ENCODE peak calls at places on chromosomes 6 and 20, in six cellular contexts. K is breast epithelium, N is Kasumi-1, F is HepG2, M is anterior cingulate cortex, H is OCI-LY7. X is an unnamed sample.

GRCh38 chr6:139981810-139982550 is 607.5 kb upstream of the CITED2 start:
- DNase-seq in H (no peak), M (no peak), N (no peak), F (no peak), K (no peak), X (no peak)

GRCh38 chr6:16800942-16801341 is 39.7 kb upstream of the ATXN1 start:
- DNase-seq in F (no peak), N (peak), K (no peak), M (no peak), H (no peak), X (no peak)

GRCh38 chr20:20824924-20825584 is 112.6 kb upstream of the RALGAPA2 start:
- DNase-seq in M (peak), H (peak), F (peak), K (peak), N (peak), X (peak)

GRCh38 chr6:4804095-4804494 is 27.9 kb downstream of the CDYL start:
- DNase-seq in N (peak), M (no peak), F (peak), K (no peak), H (no peak), X (no peak)

GRCh38 chr6:16438677-16439615 is 200.6 kb downstream of the GMPR start:
- DNase-seq in F (no peak), K (no peak), H (no peak), N (no peak), M (no peak), X (peak)

GRCh38 chr6:32189742-32190053 is 304 bp downstream of the PBX2 start:
- DNase-seq in M (no peak), H (no peak), F (no peak), K (no peak), N (no peak), X (no peak)

GRCh38 chr6:114249522-114249921 is 93.3 kb downstream of the HS3ST5 start:
- DNase-seq in H (no peak), N (no peak), F (no peak), K (no peak), M (no peak), X (no peak)

GRCh38 chr20:48618052-48618451 is 209.7 kb downstream of the PREX1 start:
- DNase-seq in M (no peak), K (no peak), N (no peak), F (no peak), H (no peak), X (no peak)

GRCh38 chr20:59598625-59599310 is 5.6 kb upstream of the PHACTR3 start:
- DNase-seq in H (peak), M (peak), K (no peak), F (peak), N (peak), X (peak)

GRCh38 chr6:160400426-160400825 is 52.2 kb downstream of the SLC22A3 start:
- DNase-seq in N (no peak), M (no peak), F (no peak), H (no peak), K (no peak), X (no peak)

GRCh38 chr6:170234419-170234818 is 56.5 kb downstream of the DLL1 start:
- DNase-seq in N (no peak), K (no peak), F (no peak), M (peak), H (no peak), X (no peak)

GRCh38 chr20:36311854-36312723 is 6.0 kb downstream of the DLGAP4 start:
- DNase-seq in K (no peak), N (no peak), F (no peak), M (no peak), H (no peak), X (no peak)

GRCh38 chr20:41363601-41364000 is 3.0 kb downstream of the EMILIN3 start:
- DNase-seq in F (no peak), N (no peak), H (no peak), M (no peak), K (no peak), X (no peak)

GRCh38 chr6:154507209-154507898 is 3.1 kb downstream of the CNKSR3 start:
- DNase-seq in M (no peak), F (peak), N (no peak), H (no peak), K (no peak), X (no peak)

GRCh38 chr6:32956176-32956575 is 3.3 kb upstream of the HLA-DMA start:
- DNase-seq in H (peak), F (no peak), N (no peak), K (no peak), M (no peak), X (no peak)

X was measured in GM12878.